ENCODE peak calls at places on chromosomes 4 and X, in seven cellular contexts. B, N, R, S, U, Q and G are unnamed samples.

GRCh38 chr4:142248946-142249345 is 597.2 kb downstream of the INPP4B start:
- DNase-seq in S (peak), B (no peak), Q (no peak), R (peak), N (no peak), U (peak), G (no peak)

GRCh38 chrX:65674351-65674893 is 7.0 kb downstream of the MSN start:
- DNase-seq in Q (no peak), N (no peak), S (peak), R (no peak), U (peak), B (no peak), G (no peak)

GRCh38 chr4:113116414-113117345 is 67.2 kb downstream of the ANK2 start:
- DNase-seq in N (no peak), S (no peak), U (no peak), R (no peak), Q (no peak), B (no peak), G (no peak)

GRCh38 chrX:87236836-87237235 is 280.8 kb upstream of the KLHL4 start:
- DNase-seq in R (no peak), N (no peak), U (no peak), B (no peak), S (no peak), Q (no peak), G (no peak)

GRCh38 chr4:174714393-174715211 is 114.4 kb downstream of the GLRA3 start:
- DNase-seq in N (peak), Q (no peak), S (peak), R (peak), B (peak), U (peak), G (peak)

GRCh38 chr4:126697748-126698147 is 935.0 kb upstream of the INTU start:
- DNase-seq in B (no peak), R (peak), U (peak), Q (no peak), S (peak), N (no peak), G (peak)

GRCh38 chr4:77418333-77418732 is 187.3 kb upstream of the CXCL13 start:
- DNase-seq in Q (no peak), N (no peak), B (no peak), S (no peak), U (peak), R (no peak), G (no peak)

GRCh38 chr4:173835863-173836262 is 305.8 kb upstream of the HAND2 start:
- DNase-seq in Q (peak), N (no peak), U (peak), R (peak), B (no peak), S (peak), G (no peak)

GRCh38 chrX:108270280-108270679 is 167.9 kb downstream of the COL4A6 start:
- DNase-seq in Q (no peak), N (no peak), R (no peak), B (no peak), U (no peak), S (no peak), G (no peak)

GRCh38 chrX:44303119-44303518 is 40.4 kb downstream of the EFHC2 start:
- DNase-seq in B (no peak), Q (no peak), U (no peak), R (no peak), S (no peak), N (no peak), G (no peak)

GRCh38 chr4:21507439-21507838 is 441.1 kb downstream of the KCNIP4 start:
- DNase-seq in R (no peak), U (peak), N (no peak), Q (no peak), S (no peak), B (no peak), G (no peak)

GRCh38 chr4:138439143-138439581 is 197.0 kb upstream of the SLC7A11 start:
- DNase-seq in N (no peak), Q (no peak), B (no peak), R (no peak), U (peak), S (peak), G (no peak)

GRCh38 chr4:95417531-95417930 is 131.2 kb downstream of the UNC5C start:
- DNase-seq in N (no peak), S (no peak), R (no peak), U (no peak), Q (no peak), B (no peak), G (no peak)

GRCh38 chr4:85092943-85093342 is 126.5 kb upstream of the WDFY3 start:
- DNase-seq in U (no peak), B (no peak), R (no peak), N (no peak), S (no peak), Q (no peak), G (no peak)
- TF ChIP-seq CTCF in U (no peak), B (no peak), R (no peak), N (no peak), S (no peak), Q (no peak), G (no peak)

DNA sequence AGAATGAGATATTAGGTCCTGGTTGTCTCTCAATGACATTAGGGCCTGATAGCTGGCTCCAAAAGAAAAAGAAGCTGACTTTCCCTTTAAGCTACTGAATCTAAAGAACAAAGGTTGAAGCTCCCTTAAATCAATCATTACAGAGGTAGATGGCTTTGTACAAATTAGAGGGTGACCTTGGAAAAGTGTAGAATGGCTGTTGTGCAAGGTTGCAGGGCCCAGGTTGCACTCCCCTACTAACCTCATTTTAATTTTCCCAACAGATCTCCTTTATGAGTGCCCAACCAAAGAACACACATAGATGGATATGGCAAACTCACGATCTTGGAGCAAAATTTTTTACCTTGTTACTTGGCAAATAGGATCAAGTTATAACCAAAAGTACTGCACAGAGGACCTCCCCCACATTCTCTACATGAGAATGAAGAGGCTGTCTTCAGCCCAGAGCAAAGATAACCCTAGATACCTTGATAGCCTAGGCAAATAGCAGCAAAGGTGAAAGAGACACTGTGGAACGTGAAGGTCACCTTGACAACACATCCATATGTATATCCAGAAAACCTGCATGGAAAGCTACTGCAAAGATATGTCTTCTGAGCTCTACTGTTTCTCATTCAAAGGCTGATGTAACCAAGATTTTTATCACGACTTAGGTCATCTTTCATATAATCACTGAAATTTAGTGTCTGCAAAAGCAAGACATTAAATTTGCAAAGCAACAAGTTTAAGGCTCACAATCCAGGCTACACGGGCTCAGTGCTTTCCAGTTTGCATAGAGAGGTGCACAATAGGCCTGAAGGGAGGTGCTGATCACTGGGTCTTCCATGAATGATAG is 23.0 kb downstream of the KLB start:
- DNase-seq in S (no peak), R (no peak), U (no peak), Q (no peak), N (no peak), B (no peak), G (no peak)
- H3K4me3 ChIP-seq in S (no peak), R (no peak), U (no peak), Q (no peak), N (no peak), B (no peak), G (no peak)

DNA sequence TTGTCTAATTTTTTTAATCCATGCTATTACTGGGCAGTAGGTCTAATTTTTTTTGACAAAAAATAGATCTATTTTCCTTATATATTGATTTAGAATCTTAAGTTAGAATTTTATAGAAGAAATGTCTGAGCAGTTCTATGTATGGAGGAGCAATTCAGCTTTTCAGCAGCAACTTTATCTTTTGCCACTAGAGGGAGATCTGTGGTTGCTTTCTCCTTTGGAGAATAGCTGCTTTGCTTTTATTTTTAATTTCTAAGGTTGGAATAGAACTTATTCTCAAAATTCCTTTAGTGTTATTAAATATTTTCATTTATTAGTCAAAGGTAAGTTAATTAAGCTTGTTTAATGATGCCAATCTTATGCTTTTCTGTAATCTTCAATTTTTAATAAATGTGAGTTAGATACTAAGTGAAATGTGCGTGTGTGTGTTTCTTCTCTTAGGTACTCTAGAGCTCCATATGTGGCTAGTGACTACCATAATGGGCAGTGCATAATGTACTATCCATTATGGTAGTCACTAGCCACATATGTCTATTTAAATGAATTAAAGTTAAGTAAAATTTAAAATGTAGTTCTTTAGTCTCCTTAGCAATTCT is 29.3 kb downstream of the FAM199X start:
- DNase-seq in Q (no peak), B (peak), U (peak), R (no peak), N (no peak), S (peak), G (peak)
- TF ChIP-seq CTCF in Q (peak), B (peak), U (peak), R (peak), N (peak), S (peak), G (peak)

DNA sequence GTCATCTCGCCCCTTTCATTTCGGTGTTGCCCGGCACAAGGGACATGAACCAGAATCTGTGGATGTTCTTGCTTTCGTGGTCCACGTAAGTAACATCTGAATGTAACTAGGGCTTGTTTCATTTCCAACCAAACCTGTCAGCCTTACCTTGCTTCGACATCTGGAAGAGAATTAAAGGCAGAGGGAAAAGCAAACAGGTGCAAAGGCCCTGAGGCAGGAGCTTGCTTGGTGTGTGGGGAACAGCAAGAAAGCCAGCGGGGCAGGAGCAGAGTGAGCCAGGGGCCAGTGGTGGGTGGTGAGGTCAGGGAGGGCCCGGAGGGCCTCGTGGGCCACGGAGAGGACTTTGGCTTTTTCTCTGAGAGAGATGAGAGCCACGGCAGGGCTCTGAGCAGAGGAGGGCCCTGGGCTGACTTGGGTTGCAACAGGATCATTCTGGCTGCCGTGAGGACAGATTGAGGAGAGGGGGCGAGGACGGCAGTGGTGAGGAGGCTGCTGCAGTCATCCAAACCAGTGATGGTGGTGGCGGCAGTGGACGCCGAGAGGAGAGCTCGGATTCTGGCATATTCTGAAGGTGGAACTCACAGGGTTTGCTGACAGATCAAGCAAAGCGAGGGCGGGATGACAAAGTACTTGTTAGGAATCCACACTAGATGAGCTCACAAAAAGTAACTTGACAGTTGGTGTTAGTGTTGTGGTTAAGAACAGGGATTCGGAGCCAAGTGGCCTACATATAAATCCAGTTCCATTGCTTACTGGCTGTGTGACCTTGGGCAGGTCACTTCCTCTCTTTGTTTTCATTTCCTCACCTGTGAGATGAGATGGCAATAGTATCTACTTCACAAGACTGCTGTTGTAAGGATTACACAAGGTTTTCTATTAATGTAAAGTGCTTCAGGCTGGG is 6.8 kb upstream of the WDR13 start:
- DNase-seq in N (no peak), R (no peak), U (peak), Q (no peak), S (no peak), B (no peak), G (no peak)
- H3K4me3 ChIP-seq in N (no peak), R (no peak), U (no peak), Q (peak), S (no peak), B (no peak), G (no peak)

GRCh38 chrX:154413142-154413541 is 1.8 kb downstream of the TAFAZZIN start:
- DNase-seq in S (no peak), U (no peak), B (no peak), Q (no peak), N (no peak), R (no peak), G (no peak)
- TF ChIP-seq CTCF in S (no peak), U (no peak), B (no peak), Q (no peak), N (no peak), R (no peak), G (no peak)

GRCh38 chrX:331145-331771 is 12.7 kb upstream of the GTPBP6 start:
- DNase-seq in U (peak), R (no peak), Q (peak), B (no peak), S (peak), N (no peak), G (no peak)
- H3K4me3 ChIP-seq in U (no peak), R (peak), Q (peak), B (no peak), S (no peak), N (no peak), G (peak)

GRCh38 chr4:169773889-169774288 is 16.1 kb upstream of the HPF1 start:
- DNase-seq in U (no peak), R (no peak), N (no peak), B (no peak), S (no peak), Q (no peak), G (no peak)

GRCh38 chr4:169770411-169770810 is 12.7 kb upstream of the HPF1 start:
- DNase-seq in N (no peak), Q (no peak), B (no peak), R (no peak), U (peak), S (no peak), G (no peak)

GRCh38 chr4:169774466-169775445 is 17.0 kb upstream of the HPF1 start:
- DNase-seq in S (no peak), Q (no peak), B (no peak), U (no peak), R (no peak), N (no peak), G (no peak)
- TF ChIP-seq CTCF in S (peak), Q (peak), B (no peak), U (no peak), R (peak), N (no peak), G (peak)

DNA sequence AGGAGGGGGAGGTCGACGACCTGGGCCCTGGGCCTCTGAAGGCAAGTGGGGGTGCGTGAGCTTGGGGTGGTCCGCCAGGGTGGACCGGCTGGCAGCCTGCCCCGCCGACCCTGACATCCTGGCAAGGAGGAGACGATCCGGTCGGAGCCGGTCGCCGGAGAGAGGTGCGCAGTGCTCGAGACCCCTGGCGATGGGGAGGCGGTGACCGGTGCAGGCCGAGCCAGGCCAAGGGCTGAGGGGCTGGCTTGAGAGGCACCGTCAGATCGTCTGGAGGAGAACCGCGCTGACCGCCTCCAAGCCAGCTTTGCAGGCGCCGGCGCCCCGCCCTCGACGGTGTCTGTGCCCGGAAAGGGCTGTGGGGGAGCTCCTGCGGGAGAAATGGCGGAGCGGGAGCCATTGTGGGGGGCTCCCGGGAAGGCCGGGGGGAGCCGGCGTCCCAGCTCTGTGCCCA is 25.6 kb downstream of the GPRASP3 start:
- DNase-seq in R (no peak), N (no peak), B (no peak), U (peak), S (no peak), Q (peak), G (no peak)
- H3K4me3 ChIP-seq in R (peak), N (peak), B (no peak), U (peak), S (peak), Q (peak), G (peak)